ENCODE peak calls at places on chromosomes 2 and 18, in four cellular contexts. W is IMR-90, Z is H9, X is H1. S is an unnamed sample.

GRCh38 chr2:143128681-143129580 is at the start of gene ARHGAP15:
- DNase-seq in X (no peak), W (no peak), Z (no peak), S (no peak)

GRCh38 chr2:136932700-136933099 is 167.4 kb downstream of the THSD7B start:
- DNase-seq in W (no peak), X (peak), Z (peak), S (peak)

GRCh38 chr2:8426577-8426976 is 255.3 kb upstream of the ID2 start:
- DNase-seq in X (no peak), Z (no peak), W (no peak), S (no peak)

GRCh38 chr2:176130153-176130916 is 830 bp downstream of the HOXD8 start:
- DNase-seq in X (peak), W (no peak), Z (peak), S (no peak)

GRCh38 chr2:191501390-191502168 is 176.4 kb upstream of the NABP1 start:
- DNase-seq in Z (no peak), X (no peak), W (peak), S (no peak)

GRCh38 chr2:215536476-215536875 is 100.6 kb upstream of the FN1 start:
- DNase-seq in Z (no peak), X (no peak), W (peak), S (no peak)

GRCh38 chr2:108922141-108922915 is 66.7 kb downstream of the EDAR start:
- DNase-seq in X (no peak), W (peak), Z (peak), S (peak)

GRCh38 chr2:48714240-48714639 is 41.3 kb downstream of the LHCGR start:
- DNase-seq in X (no peak), W (peak), Z (no peak), S (no peak)

GRCh38 chr2:205047273-205047839 is 502.1 kb downstream of the PARD3B start:
- DNase-seq in Z (peak), X (peak), W (no peak), S (peak)

GRCh38 chr2:65265090-65266045 is 37.7 kb downstream of the ACTR2 start:
- DNase-seq in Z (no peak), X (no peak), W (peak), S (peak)

GRCh38 chr2:115084446-115084845 is 642.0 kb downstream of the DPP10 start:
- DNase-seq in Z (no peak), W (no peak), X (no peak), S (no peak)

GRCh38 chr2:43110442-43110871 is 115.9 kb downstream of the ZFP36L2 start:
- DNase-seq in Z (no peak), X (no peak), W (peak), S (no peak)

GRCh38 chr2:190511104-190511503 is 23.4 kb downstream of the NEMP2 start:
- DNase-seq in X (no peak), W (peak), Z (no peak), S (peak)

GRCh38 chr18:79764131-79764530 is 33.6 kb upstream of the KCNG2 start:
- DNase-seq in W (no peak), X (no peak), Z (no peak), S (no peak)

GRCh38 chr2:77977486-77978063 is 455.4 kb upstream of the LRRTM4 start:
- DNase-seq in X (no peak), W (no peak), Z (no peak), S (peak)

GRCh38 chr2:157468931-157469708 is 25.2 kb upstream of the CYTIP start:
- DNase-seq in Z (no peak), X (no peak), W (peak), S (no peak)

GRCh38 chr18:11654736-11655604 is 34.1 kb upstream of the GNAL start:
- DNase-seq in X (peak), W (peak), Z (peak), S (peak)

GRCh38 chr2:58939388-58939787 is 698.3 kb upstream of the FANCL start:
- DNase-seq in Z (no peak), W (peak), X (no peak), S (peak)

GRCh38 chr2:176088048-176088936 is 4.2 kb upstream of the HOXD13 start:
- DNase-seq in Z (peak), X (peak), W (peak), S (peak)

GRCh38 chr18:58615150-58616132 is 13.4 kb downstream of the ALPK2 start:
- DNase-seq in X (no peak), W (peak), Z (no peak), S (no peak)

GRCh38 chr2:860259-860855 is 90.3 kb upstream of the SNTG2 start:
- DNase-seq in W (no peak), X (no peak), Z (peak), S (no peak)

GRCh38 chr18:48356909-48357631 is 52.1 kb downstream of the ZBTB7C start:
- DNase-seq in W (no peak), Z (peak), X (no peak), S (peak)

GRCh38 chr2:24986397-24986796 is 14.6 kb upstream of the DNAJC27 start:
- DNase-seq in Z (no peak), W (peak), X (no peak), S (no peak)

GRCh38 chr2:116719841-116720240 is 1094.7 kb upstream of the DDX18 start:
- DNase-seq in Z (no peak), W (no peak), X (no peak), S (no peak)

GRCh38 chr2:237322564-237322963 is 91.4 kb downstream of the COL6A3 start:
- DNase-seq in Z (peak), X (peak), W (no peak), S (peak)

GRCh38 chr2:230643576-230644291 is 68.9 kb upstream of the CAB39 start:
- DNase-seq in X (no peak), Z (no peak), W (no peak), S (no peak)

GRCh38 chr2:55338268-55338667 is 69.2 kb upstream of the MTIF2 start:
- DNase-seq in Z (no peak), W (peak), X (no peak), S (no peak)

GRCh38 chr2:45191972-45192371 is 182.7 kb upstream of the SIX2 start:
- DNase-seq in W (no peak), X (no peak), Z (no peak), S (no peak)

GRCh38 chr2:39648574-39648973 is 17.1 kb upstream of the TMEM178A start:
- DNase-seq in X (no peak), W (no peak), Z (no peak), S (no peak)

GRCh38 chr2:50529600-50530218 is 502.2 kb downstream of the NRXN1 start:
- DNase-seq in X (no peak), W (peak), Z (no peak), S (peak)

GRCh38 chr2:204900487-204900886 is 355.2 kb downstream of the PARD3B start:
- DNase-seq in W (no peak), Z (no peak), X (no peak), S (no peak)

GRCh38 chr2:16305191-16305590 is 360.4 kb downstream of the CYRIA start:
- DNase-seq in X (no peak), Z (no peak), W (no peak), S (no peak)

GRCh38 chr18:75214766-75215515 is 4.3 kb downstream of the TSHZ1 start:
- DNase-seq in W (no peak), X (no peak), Z (no peak), S (no peak)

GRCh38 chr2:143762176-143762928 is 633.1 kb downstream of the ARHGAP15 start:
- DNase-seq in W (peak), X (no peak), Z (peak), S (peak)

GRCh38 chr2:202780514-202781021 is 91.0 kb downstream of the ICA1L start:
- DNase-seq in X (no peak), W (peak), Z (no peak), S (no peak)

GRCh38 chr18:24631238-24632025 is 171.0 kb downstream of the HRH4 start:
- DNase-seq in X (peak), Z (peak), W (peak), S (peak)

GRCh38 chr2:70947556-70948184 is 12.0 kb downstream of the ATP6V1B1 start:
- DNase-seq in W (peak), X (no peak), Z (peak), S (peak)

DNA sequence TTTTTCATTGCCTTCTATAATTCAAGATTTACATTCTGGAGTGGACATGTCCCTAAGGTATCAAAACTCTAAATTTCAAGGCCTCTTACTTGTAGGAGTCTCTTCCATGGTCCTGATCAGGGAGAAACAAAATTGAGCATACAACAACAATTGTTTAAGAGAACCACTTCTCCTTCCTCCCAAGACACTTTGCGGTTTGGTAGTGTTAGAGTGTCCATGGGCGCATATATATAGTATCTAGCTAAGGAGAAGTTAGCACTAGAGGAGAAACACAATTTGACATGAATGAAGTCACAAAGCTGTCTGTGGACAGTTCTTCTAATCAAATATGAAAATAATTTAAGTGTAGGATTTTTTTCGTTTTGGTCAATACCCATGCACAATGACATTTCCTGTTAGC is 349.1 kb upstream of the MAP2 start:
- DNase-seq in W (no peak), Z (no peak), X (no peak), S (no peak)
- H2BK5ac ChIP-seq in W (no peak), Z (no peak), X (no peak), S (no peak)

GRCh38 chr2:160561551-160562280 is 68.1 kb upstream of the RBMS1 start:
- DNase-seq in Z (no peak), X (no peak), W (peak), S (no peak)
- H2BK120ac ChIP-seq in Z (no peak), X (no peak), W (peak), S (no peak)

DNA sequence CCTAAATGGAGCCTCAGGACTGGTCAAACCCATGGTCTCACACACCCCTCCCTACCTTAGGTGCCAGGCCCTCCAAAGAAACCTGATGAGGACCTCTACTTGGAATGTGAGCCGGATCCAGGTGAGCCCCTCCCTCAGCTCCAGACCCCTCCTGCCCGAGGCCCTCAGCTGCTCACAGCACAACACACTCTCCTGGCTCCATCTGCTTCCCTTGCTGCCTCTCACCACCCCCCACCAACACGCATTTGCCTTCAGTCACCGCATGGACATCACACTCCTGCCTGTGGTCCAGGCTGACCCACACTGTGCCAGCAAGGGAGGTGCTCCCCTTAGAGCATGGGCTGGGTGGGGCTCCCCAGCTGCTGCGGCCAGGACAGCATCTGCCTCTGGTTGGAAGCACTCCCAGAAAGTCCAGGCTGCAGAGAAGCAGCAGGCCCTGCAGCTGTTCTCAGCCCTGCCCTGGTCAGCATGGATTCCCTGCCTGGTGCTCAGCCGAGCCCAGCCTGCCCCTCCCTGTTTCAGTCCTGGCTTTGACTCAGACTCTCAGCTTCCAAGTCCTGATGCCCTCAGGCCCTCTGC is 15.1 kb downstream of the SH2D6 start:
- DNase-seq in Z (no peak), X (no peak), W (peak), S (no peak)
- H3K56ac ChIP-seq in Z (no peak), X (no peak), W (no peak), S (peak)

GRCh38 chr2:128564551-128564950 is 245.9 kb upstream of the HS6ST1 start:
- DNase-seq in X (no peak), W (no peak), Z (no peak), S (no peak)

GRCh38 chr2:128564131-128564530 is 245.5 kb upstream of the HS6ST1 start:
- DNase-seq in Z (no peak), X (no peak), W (no peak), S (no peak)

GRCh38 chr2:128560718-128561117 is 242.1 kb upstream of the HS6ST1 start:
- DNase-seq in X (no peak), Z (no peak), W (no peak), S (no peak)

GRCh38 chr2:128563348-128563687 is 244.7 kb upstream of the HS6ST1 start:
- DNase-seq in W (peak), X (no peak), Z (no peak), S (no peak)

GRCh38 chr2:128562471-128563347 is 244.0 kb upstream of the HS6ST1 start:
- DNase-seq in Z (no peak), W (peak), X (no peak), S (no peak)
- H2BK5ac ChIP-seq in Z (no peak), W (peak), X (no peak), S (no peak)

DNA sequence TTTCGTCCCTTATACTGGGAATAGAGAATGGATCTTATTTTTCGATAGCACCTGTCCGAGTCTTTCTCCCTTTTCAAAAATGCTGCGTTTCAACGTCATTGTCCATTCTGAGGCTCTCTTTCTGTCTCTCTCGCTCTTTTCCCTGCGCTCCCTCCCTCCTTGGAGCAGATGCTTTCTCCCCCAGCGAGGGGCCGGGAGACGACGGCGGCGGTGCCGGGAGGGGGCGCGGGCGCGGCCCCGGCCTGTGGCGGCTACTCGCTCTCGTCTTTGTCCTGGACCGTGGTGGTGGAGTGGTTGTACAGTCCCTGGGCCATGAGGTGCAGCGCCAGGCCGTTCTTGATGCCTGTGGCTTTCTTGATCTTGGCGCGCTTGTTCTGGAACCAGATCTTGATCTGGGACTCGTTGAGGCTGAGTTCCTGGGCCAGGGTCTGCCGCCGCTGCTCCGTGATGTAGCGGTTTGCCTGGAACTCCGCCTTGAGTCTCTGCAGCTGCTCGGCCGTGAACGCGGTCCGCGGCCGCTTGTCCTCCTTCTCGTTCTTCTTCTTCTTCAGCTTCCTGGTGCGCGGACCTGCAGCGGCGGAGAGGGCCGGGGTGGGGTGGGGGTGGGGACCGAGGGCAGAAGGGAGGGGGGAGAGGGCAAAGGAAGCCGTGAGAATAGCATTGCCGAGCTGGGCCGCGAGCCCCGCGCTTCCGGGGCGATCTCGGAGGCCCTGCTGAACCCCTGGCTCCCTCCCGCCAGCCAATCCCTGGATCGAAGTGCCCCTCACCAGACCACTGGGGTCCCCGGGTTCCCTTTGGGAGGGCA is 4.6 kb downstream of the EN1 start:
- DNase-seq in Z (peak), X (no peak), W (no peak), S (peak)
- H2BK120ac ChIP-seq in Z (no peak), X (no peak), W (no peak), S (no peak)

GRCh38 chr2:226115832-226116200 is 683.8 kb downstream of the IRS1 start:
- DNase-seq in X (no peak), W (no peak), Z (no peak), S (peak)
- H3K56ac ChIP-seq in X (no peak), W (peak), Z (no peak), S (no peak)

GRCh38 chr2:2827691-2828315 is 496.7 kb upstream of the MYT1L start:
- DNase-seq in W (no peak), X (peak), Z (peak), S (no peak)

GRCh38 chr2:2830576-2830975 is 499.5 kb upstream of the MYT1L start:
- DNase-seq in W (no peak), Z (peak), X (no peak), S (no peak)

GRCh38 chr2:2826621-2827020 is 495.5 kb upstream of the MYT1L start:
- DNase-seq in X (peak), W (no peak), Z (peak), S (no peak)

GRCh38 chr2:2827237-2827636 is 496.2 kb upstream of the MYT1L start:
- DNase-seq in W (no peak), X (peak), Z (peak), S (no peak)

DNA sequence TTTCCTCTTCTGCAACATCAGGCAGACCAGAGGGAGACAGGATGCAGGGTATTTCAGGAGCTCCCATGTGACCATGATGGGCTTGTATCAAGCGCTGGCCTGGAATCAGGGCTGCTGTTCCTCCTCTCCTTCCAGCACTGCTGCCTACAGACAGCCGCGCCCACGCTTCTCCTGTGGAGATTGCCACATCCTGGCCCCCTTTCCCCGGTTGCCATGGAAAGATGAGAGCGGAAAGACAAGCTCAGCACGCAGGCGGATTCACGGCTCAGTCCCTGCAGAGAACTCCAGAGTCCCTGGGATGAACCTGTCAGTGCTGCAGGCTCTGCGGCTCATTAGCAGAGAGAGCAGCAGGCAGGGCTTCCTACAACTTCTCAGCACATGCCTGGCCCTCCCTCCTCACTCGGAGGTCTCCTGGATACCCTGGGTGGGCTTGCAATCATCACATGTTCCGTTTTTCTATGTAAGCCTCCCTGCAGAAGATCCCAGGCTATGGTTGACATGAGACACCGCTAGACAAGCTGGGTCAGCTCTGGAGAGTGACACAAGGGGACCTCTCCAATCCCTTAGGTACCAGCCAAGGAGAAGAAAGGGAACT is 497.8 kb upstream of the MYT1L start:
- DNase-seq in Z (peak), W (no peak), X (peak), S (no peak)
- H2BK5ac ChIP-seq in Z (no peak), W (no peak), X (no peak), S (no peak)

GRCh38 chr2:111053825-111054490 is 66.8 kb upstream of the BCL2L11 start:
- DNase-seq in Z (no peak), X (no peak), W (no peak), S (no peak)
- H2BK120ac ChIP-seq in Z (no peak), X (no peak), W (no peak), S (no peak)